ENCODE peak calls at places on chromosome 13, in eight cellular contexts. I is EH; U is anterior cingulate cortex; M is stimulated activated CD8-positive, alpha-beta memory T cell treated with anti-CD3 and anti-CD28 coated beads, Interleukin-4, amount 100 ng/mL, for 24 hours; E is HTR-8/SVneo; Q is glomerular endothelial cell; Y is heart right ventricle; R is upper lobe of right lung. D is an unnamed sample.
A peak's percentile ranks its signal among the peaks of the same experiment; 100 is the strongest.

GRCh38 chr13:99347335-99347878 is 40.2 kb upstream of the GPR183 start:
- DNase-seq in I (no peak), U (no peak), M (no peak), E (no peak), Q (no peak), Y (no peak), R (no peak), D (no peak)

GRCh38 chr13:85806553-85807175 is 7.4 kb upstream of the SLITRK6 start:
- DNase-seq in I (peak; percentile 52), U (no peak), M (no peak), E (peak; percentile 3), Q (peak; percentile 56), Y (no peak), R (no peak), D (no peak)

GRCh38 chr13:88701551-88701950 is 1030.4 kb downstream of the SLITRK5 start:
- DNase-seq in I (no peak), U (no peak), M (no peak), E (no peak), Q (no peak), Y (no peak), R (no peak), D (no peak)

GRCh38 chr13:97866346-97866745 is 87.1 kb upstream of the IPO5 start:
- DNase-seq in I (no peak), U (no peak), M (no peak), E (no peak), Q (no peak), Y (no peak), R (no peak), D (no peak)

GRCh38 chr13:94620286-94620896 is 18.7 kb downstream of the GPR180 start:
- DNase-seq in I (peak; percentile 33), U (no peak), M (no peak), E (no peak), Q (no peak), Y (no peak), R (no peak), D (no peak)

GRCh38 chr13:41716236-41716635 is 244.7 kb downstream of the VWA8 start:
- DNase-seq in I (no peak), U (no peak), M (no peak), E (no peak), Q (no peak), Y (no peak), R (no peak), D (no peak)

GRCh38 chr13:43784491-43784890 is 2.3 kb downstream of the ENOX1 start:
- DNase-seq in I (no peak), U (no peak), M (no peak), E (no peak), Q (no peak), Y (no peak), R (no peak), D (no peak)

GRCh38 chr13:27854606-27855005 is 62.3 kb downstream of the GSX1 start:
- DNase-seq in I (no peak), U (no peak), M (no peak), E (no peak), Q (no peak), Y (no peak), R (no peak), D (no peak)

GRCh38 chr13:93889430-93889829 is 590.1 kb downstream of the DCT start:
- DNase-seq in I (no peak), U (no peak), M (no peak), E (no peak), Q (no peak), Y (no peak), R (no peak), D (no peak)

D was measured in dorsolateral prefrontal cortex.